ENCODE peak calls at places on chromosomes 3 and 15, in eight cellular contexts. T is EL; W is RWPE1; C is left ventricle myocardium inferior; X is endothelial cell; S is activated CD4-positive, alpha-beta T cell treated with anti-CD3 and anti-CD28 coated beads, Interleukin-2, amount 10 ng/mL, durations not matched to agents 24 days and 14 days; I is epithelial cell of esophagus; Z is activated naive CD4-positive, alpha-beta T cell. D is an unnamed sample.

GRCh38 chr3:127820221-127820870 is 2.0 kb downstream of the MGLL start:
- DNase-seq in T (peak; percentile 57), W (no peak), C (no peak), X (no peak), S (no peak), I (peak; percentile 65), Z (no peak), D (peak; percentile 6)

GRCh38 chr15:22811640-22812039 is 25.2 kb downstream of the NIPA1 start:
- DNase-seq in T (peak; percentile 21), W (no peak), C (peak; percentile 23), X (peak; percentile 46), S (no peak), I (peak; percentile 8), Z (no peak), D (no peak)

GRCh38 chr3:32502944-32503286 is 263 bp upstream of the CMTM6 start:
- DNase-seq in T (no peak), W (no peak), C (no peak), X (no peak), S (no peak), I (no peak), Z (no peak), D (no peak)

GRCh38 chr3:126064627-126065258 is 19.2 kb downstream of the SLC41A3 start:
- DNase-seq in T (no peak), W (no peak), C (no peak), X (no peak), S (no peak), I (peak; percentile 6), Z (no peak), D (no peak)

GRCh38 chr3:44880284-44880683 is 5.9 kb downstream of the TGM4 start:
- DNase-seq in T (no peak), W (no peak), C (no peak), X (no peak), S (no peak), I (no peak), Z (no peak), D (no peak)

GRCh38 chr3:60948488-60948887 is 302.8 kb downstream of the FHIT start:
- DNase-seq in T (no peak), W (no peak), C (no peak), X (no peak), S (no peak), I (peak; percentile 35), Z (no peak), D (peak; percentile 13)

GRCh38 chr3:138449490-138449889 is 15.1 kb downstream of the ESYT3 start:
- DNase-seq in T (no peak), W (no peak), C (no peak), X (no peak), S (no peak), I (no peak), Z (no peak), D (no peak)

GRCh38 chr3:94246136-94246535 is 183.3 kb downstream of the NSUN3 start:
- DNase-seq in T (no peak), W (no peak), C (no peak), X (no peak), S (no peak), I (no peak), Z (no peak), D (peak; percentile 61)

GRCh38 chr3:49133226-49133951 is 539 bp upstream of the LAMB2 start:
- DNase-seq in T (peak; percentile 91), W (peak; percentile 60), C (peak; percentile 90), X (peak; percentile 79), S (no peak), I (peak; percentile 92), Z (no peak), D (peak; percentile 89)

D was measured in fibroblast of lung.